ENCODE peak calls at places on chromosomes 13 and 19, in nine cellular contexts. F, T, H, Q, Y, Z, W, I and L are unnamed samples.

GRCh38 chr19:6521718-6522646 is 8.8 kb upstream of the TNFSF9 start:
- DNase-seq in Q (no peak), F (no peak), I (no peak), W (peak), Z (no peak), H (no peak), T (no peak), Y (no peak), L (no peak)

GRCh38 chr19:461664-462551 is 1.1 kb upstream of the SHC2 start:
- DNase-seq in Z (peak), H (no peak), T (peak), Y (peak), Q (peak), W (peak), I (no peak), F (peak), L (no peak)

GRCh38 chr19:13859361-13859880 is 17.5 kb upstream of the NANOS3 start:
- DNase-seq in F (no peak), T (no peak), Q (no peak), H (no peak), Z (no peak), W (no peak), I (no peak), Y (no peak), L (no peak)

GRCh38 chr19:6340493-6341201 is 7.2 kb upstream of the ACER1 start:
- DNase-seq in Q (no peak), T (no peak), Z (no peak), W (no peak), Y (no peak), H (no peak), I (no peak), F (no peak), L (no peak)

GRCh38 chr19:8340341-8341096 is 2.5 kb downstream of the KANK3 start:
- DNase-seq in Q (peak), Y (no peak), Z (no peak), F (peak), I (no peak), W (peak), T (peak), H (no peak), L (no peak)

GRCh38 chr13:51488212-51488611 is 35.4 kb upstream of the INTS6 start:
- DNase-seq in Y (no peak), Q (no peak), W (no peak), T (no peak), Z (no peak), H (no peak), F (no peak), I (no peak), L (no peak)

GRCh38 chr13:94726425-94726824 is 14.1 kb upstream of the SOX21 start:
- DNase-seq in Z (no peak), H (no peak), T (no peak), F (no peak), I (no peak), Y (no peak), W (no peak), Q (no peak), L (no peak)

GRCh38 chr19:51751655-51752054 is at the start of gene FPR1:
- DNase-seq in Z (no peak), H (no peak), Y (no peak), T (no peak), Q (no peak), W (no peak), F (peak), I (peak), L (no peak)

GRCh38 chr13:54687173-54687572 is 1658.6 kb downstream of the OLFM4 start:
- DNase-seq in F (no peak), T (no peak), I (no peak), Z (no peak), Y (no peak), Q (no peak), W (no peak), H (no peak), L (no peak)

GRCh38 chr13:45040626-45041025 is 51.3 kb downstream of the GPALPP1 start:
- DNase-seq in Y (no peak), Z (no peak), W (no peak), I (no peak), H (no peak), Q (no peak), F (no peak), T (no peak), L (no peak)

GRCh38 chr13:22120646-22121045 is 449.8 kb downstream of the FGF9 start:
- DNase-seq in Y (no peak), F (no peak), W (no peak), Q (no peak), Z (no peak), H (no peak), I (no peak), T (no peak), L (no peak)

GRCh38 chr19:48568345-48568886 is 16.4 kb downstream of the SULT2B1 start:
- DNase-seq in Q (peak), F (no peak), Z (peak), Y (peak), H (peak), W (peak), T (peak), I (peak), L (peak)

GRCh38 chr13:41456768-41457588 is at the start of gene RGCC:
- DNase-seq in I (peak), T (peak), Y (peak), Q (peak), W (peak), Z (peak), H (no peak), F (peak), L (peak)

GRCh38 chr19:6564393-6564792 is 26.6 kb downstream of the CD70 start:
- DNase-seq in H (no peak), T (no peak), Y (no peak), Q (peak), F (no peak), I (no peak), W (no peak), Z (no peak), L (no peak)

GRCh38 chr13:26585136-26585535 is 27.7 kb downstream of the WASF3 start:
- DNase-seq in Z (no peak), Q (no peak), T (no peak), W (no peak), Y (no peak), F (no peak), H (no peak), I (no peak), L (no peak)

GRCh38 chr19:55232284-55232597 is 3.7 kb upstream of the TMEM86B start:
- DNase-seq in F (no peak), Q (no peak), W (no peak), H (no peak), Z (no peak), Y (no peak), T (no peak), I (no peak), L (no peak)

GRCh38 chr19:11322269-11323024 is 17.0 kb downstream of the RAB3D start:
- DNase-seq in F (no peak), H (no peak), T (no peak), W (no peak), I (no peak), Z (no peak), Q (no peak), Y (no peak), L (no peak)

GRCh38 chr13:85508683-85509329 is 290.4 kb downstream of the SLITRK6 start:
- DNase-seq in W (no peak), Z (no peak), Y (peak), F (no peak), I (no peak), Q (no peak), H (no peak), T (no peak), L (no peak)

GRCh38 chr19:51552996-51553725 is 17.9 kb upstream of the ZNF175 start:
- DNase-seq in Z (no peak), W (peak), F (no peak), Y (peak), T (peak), H (peak), Q (peak), I (peak), L (no peak)

GRCh38 chr19:17159466-17160393 is 55.4 kb upstream of the USE1 start:
- DNase-seq in W (no peak), F (no peak), Y (no peak), I (no peak), Z (no peak), Q (no peak), H (no peak), T (no peak), L (no peak)

GRCh38 chr19:799076-799881 is 2.0 kb downstream of the PTBP1 start:
- DNase-seq in H (peak), W (peak), I (no peak), F (peak), T (peak), Y (peak), Q (no peak), Z (no peak), L (no peak)

GRCh38 chr19:616276-616675 is 17.1 kb downstream of the POLRMT start:
- DNase-seq in Q (no peak), I (no peak), F (peak), H (no peak), T (no peak), Y (no peak), W (no peak), Z (no peak), L (no peak)

GRCh38 chr13:20044086-20044485 is 85.6 kb downstream of the ZMYM2 start:
- DNase-seq in Z (no peak), T (no peak), H (no peak), I (no peak), Q (no peak), W (no peak), Y (no peak), F (no peak), L (no peak)

GRCh38 chr19:10685210-10685609 is 16.0 kb upstream of the QTRT1 start:
- DNase-seq in I (no peak), H (no peak), T (no peak), F (no peak), Q (no peak), Z (no peak), W (no peak), Y (no peak), L (no peak)

GRCh38 chr19:36115453-36116343 is at the start of gene TBCB:
- DNase-seq in F (peak), W (peak), I (peak), Y (no peak), Z (no peak), T (peak), H (no peak), Q (peak), L (peak)

GRCh38 chr19:34481861-34482379 is 362 bp downstream of the WTIP start:
- DNase-seq in W (no peak), F (no peak), Z (no peak), H (peak), Y (no peak), Q (no peak), T (no peak), I (no peak), L (peak)

DNA sequence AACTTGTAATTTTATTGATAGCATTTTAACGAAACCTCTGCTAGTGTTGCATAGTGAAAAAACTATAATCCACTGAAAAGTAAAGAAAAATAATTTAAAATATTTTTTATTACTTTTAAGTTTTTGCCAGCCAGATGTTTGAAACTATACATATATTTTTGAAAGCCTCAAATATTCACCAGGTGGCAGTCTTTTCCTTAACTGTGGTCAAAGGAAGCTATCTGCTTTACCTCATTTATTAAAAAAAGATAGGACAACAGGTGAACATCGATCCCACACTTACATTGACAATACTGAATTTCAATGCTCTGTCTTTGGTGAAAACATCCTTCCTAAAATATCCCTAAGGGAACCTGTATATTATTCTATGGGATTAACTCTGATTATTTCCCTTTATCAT is 100.5 kb downstream of the TRPC4 start:
- DNase-seq in Q (no peak), W (no peak), F (no peak), Z (no peak), H (no peak), T (no peak), Y (no peak), I (no peak), L (no peak)
- H3K27ac ChIP-seq in Q (no peak), W (no peak), F (no peak), Z (no peak), H (no peak), T (no peak), Y (no peak), I (no peak), L (no peak)

DNA sequence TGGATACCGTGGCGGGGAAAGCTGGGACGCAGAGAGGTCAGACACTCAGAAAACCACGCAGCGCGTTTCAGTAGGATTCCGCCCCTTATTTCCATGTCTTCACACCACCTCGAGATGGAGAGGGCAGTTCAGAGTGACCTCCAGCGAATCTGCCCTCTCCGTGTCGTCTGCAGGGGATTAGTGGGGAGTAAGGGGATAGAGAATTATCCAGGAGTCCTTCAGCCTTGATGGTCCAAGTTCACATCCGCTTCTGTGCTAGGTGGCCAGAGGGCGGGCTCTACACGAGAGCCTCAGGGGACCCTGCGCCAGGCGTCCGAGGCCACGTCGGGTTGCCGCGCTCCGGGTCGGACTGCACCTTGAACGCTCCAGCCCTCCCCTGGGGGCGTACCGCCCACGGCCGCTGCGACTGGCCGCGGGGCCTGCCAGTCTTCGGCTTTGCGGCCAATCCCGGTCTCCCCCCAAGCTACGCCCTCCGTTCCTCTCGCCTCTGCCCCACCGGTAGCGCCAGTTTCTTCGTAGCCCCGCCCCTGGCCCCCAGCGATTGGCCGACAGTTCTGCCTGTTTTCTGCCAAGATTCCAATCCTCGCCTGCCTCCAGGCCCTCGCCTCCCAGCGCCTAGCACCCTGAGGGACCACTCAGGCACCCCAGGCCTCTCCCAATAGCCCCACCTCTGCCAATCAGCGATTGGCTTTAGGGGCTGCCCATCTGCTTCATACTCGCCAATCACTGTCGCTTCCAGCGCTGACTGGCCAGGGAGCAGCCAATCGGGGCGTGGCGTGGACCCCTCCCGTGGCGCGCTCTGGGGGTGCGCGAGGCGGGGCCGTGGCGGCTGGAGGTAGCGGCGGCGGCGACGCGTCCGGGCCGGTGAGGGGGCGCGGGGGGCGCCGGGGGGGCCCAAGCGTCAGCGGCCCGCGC is at the start of gene SLC25A42:
- DNase-seq in I (peak), F (peak), T (peak), H (peak), Q (peak), Z (peak), Y (peak), W (peak), L (peak)
- TF ChIP-seq POLR2A in I (peak), F (peak), T (no peak), H (no peak), Q (no peak), Z (no peak), Y (peak), W (peak), L (no peak)

GRCh38 chr19:3851254-3852176 is 17.3 kb downstream of the ZFR2 start:
- DNase-seq in Y (no peak), Z (no peak), H (no peak), F (no peak), I (no peak), W (no peak), T (no peak), Q (no peak), L (no peak)

GRCh38 chr19:3850320-3850972 is 18.4 kb downstream of the ZFR2 start:
- DNase-seq in H (no peak), F (no peak), I (no peak), Q (no peak), T (no peak), W (no peak), Y (no peak), Z (no peak), L (no peak)

GRCh38 chr19:3852177-3852511 is 16.7 kb downstream of the ZFR2 start:
- DNase-seq in Z (no peak), W (no peak), Y (no peak), F (no peak), T (no peak), H (no peak), I (no peak), Q (no peak), L (no peak)

GRCh38 chr19:3855321-3855720 is 13.5 kb downstream of the ZFR2 start:
- DNase-seq in I (no peak), H (no peak), Q (no peak), Z (no peak), T (no peak), F (no peak), Y (no peak), W (peak), L (no peak)

DNA sequence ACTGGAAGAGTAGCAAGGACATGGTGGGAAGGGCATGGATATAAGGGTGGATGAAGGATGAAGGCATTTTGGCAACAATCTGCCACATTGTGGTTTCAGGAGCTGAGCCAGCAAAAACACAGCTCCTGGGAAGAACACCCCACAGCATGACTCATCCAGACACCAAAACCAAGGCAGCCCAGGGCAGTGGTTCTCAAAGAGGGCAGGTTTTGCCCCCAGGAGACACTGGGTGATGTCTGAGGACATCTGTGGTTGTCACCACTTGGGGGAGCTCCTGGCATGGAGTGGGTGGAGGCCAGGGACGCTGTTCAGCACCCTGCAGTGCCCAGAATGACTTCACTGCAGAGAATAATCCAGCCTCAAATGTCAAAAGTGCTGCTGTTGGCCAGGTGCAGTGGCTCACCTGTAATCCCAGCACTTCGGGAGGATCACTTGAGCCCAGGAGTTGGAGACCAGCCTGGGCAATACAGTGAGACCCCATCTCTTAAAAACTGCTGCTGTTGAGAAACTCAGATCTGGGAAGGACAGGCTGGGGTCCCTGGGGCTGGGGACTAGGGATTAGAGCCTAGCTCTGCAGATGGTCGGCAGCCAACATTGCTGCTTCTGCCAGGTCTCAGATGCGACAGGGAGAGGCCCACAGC is 16.1 kb downstream of the ZFR2 start:
- DNase-seq in Q (no peak), H (no peak), F (peak), Z (no peak), Y (peak), I (no peak), T (no peak), W (peak), L (no peak)
- TF ChIP-seq CTCF in Q (no peak), H (no peak), F (peak), Z (no peak), Y (no peak), I (no peak), T (no peak), W (peak), L (peak)

GRCh38 chr19:18566953-18567352 is 4.7 kb upstream of the UBA52 start:
- DNase-seq in I (no peak), W (no peak), T (no peak), F (no peak), Q (no peak), Z (no peak), H (no peak), Y (no peak), L (no peak)

GRCh38 chr19:18574691-18575291 is 3.1 kb downstream of the UBA52 start:
- DNase-seq in Y (no peak), T (no peak), I (no peak), H (no peak), W (no peak), Q (no peak), Z (no peak), F (no peak), L (no peak)

GRCh38 chr19:18576383-18576782 is 4.7 kb downstream of the UBA52 start:
- DNase-seq in W (no peak), F (no peak), Y (no peak), H (no peak), T (no peak), Q (no peak), Z (no peak), I (no peak), L (no peak)

GRCh38 chr19:18568367-18568766 is 3.3 kb upstream of the UBA52 start:
- DNase-seq in H (no peak), F (no peak), Q (no peak), Z (no peak), I (no peak), W (no peak), Y (no peak), T (no peak), L (no peak)

DNA sequence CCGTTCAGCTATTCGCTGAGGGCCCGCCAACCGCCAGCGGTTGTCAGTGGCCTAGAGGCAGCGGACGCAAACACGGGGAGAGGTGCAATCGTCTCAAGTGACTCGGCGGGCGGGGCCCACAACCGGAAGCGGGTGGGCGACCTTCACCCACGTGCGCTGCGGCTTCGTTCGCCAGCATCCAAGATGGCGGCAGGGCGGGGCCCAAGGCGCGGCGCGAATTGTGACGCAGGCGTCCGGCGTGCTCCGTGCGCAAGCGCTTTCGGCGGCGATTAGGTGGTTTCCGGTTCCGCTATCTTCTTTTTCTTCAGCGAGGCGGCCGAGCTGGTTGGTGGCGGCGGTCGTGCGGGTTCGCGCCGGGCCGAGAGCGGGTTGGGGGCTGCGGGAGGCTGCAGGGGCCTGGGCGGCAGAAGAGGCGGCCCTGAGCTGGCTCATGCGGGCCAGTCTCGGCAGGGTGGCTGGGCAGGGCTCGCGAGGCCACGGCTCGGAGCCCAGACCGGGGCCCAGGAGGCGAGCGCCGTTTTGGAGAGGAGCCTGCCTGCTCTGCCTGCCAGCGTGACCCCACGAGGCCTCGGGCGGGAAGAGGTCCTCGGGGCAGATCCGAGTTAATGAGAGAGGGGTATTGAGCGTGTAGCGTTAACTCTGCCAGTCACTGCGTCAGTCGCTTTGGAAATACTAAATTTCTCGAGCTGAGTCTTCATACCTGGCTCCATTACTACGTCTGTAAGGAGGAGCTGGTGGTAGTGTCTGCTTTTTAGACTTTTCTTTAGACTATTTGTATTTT is at the start of gene UBA52:
- DNase-seq in T (peak), H (peak), I (peak), Q (peak), Z (peak), F (peak), Y (peak), W (peak), L (peak)
- H3K27ac ChIP-seq in T (peak), H (peak), I (peak), Q (peak), Z (peak), F (peak), Y (peak), W (peak), L (peak)